ENCODE peak calls at places on chromosome 18, in four cellular contexts. U, L, H and C are unnamed samples.

GRCh38 chr18:69580107-69580506 is 179.4 kb downstream of the DOK6 start:
- DNase-seq in H (no peak), U (no peak), L (peak; percentile 37), C (no peak)

GRCh38 chr18:24835751-24836150 is 375.3 kb downstream of the HRH4 start:
- DNase-seq in L (no peak), U (no peak), H (no peak), C (no peak)

GRCh38 chr18:50917021-50917420 is 38.1 kb downstream of the ME2 start:
- DNase-seq in U (no peak), L (no peak), H (no peak), C (no peak)

GRCh38 chr18:43420950-43421349 is 143.7 kb upstream of the SYT4 start:
- DNase-seq in L (no peak), H (no peak), U (peak; percentile 10), C (no peak)

GRCh38 chr18:22347624-22348511 is 69.8 kb downstream of the CTAGE1 start:
- DNase-seq in L (no peak), U (no peak), H (no peak), C (peak; percentile 18)

GRCh38 chr18:55038162-55038561 is 78.9 kb upstream of the CCDC68 start:
- DNase-seq in L (no peak), U (peak; percentile 22), H (no peak), C (no peak)

GRCh38 chr18:55090566-55091187 is 131.4 kb upstream of the CCDC68 start:
- DNase-seq in L (no peak), H (no peak), U (no peak), C (no peak)

GRCh38 chr18:32301361-32301760 is 111.5 kb downstream of the MEP1B start:
- DNase-seq in U (no peak), H (no peak), L (no peak), C (no peak)

GRCh38 chr18:27854631-27855030 is 322.3 kb downstream of the CDH2 start:
- DNase-seq in H (no peak), U (no peak), L (peak; percentile 22), C (no peak)

GRCh38 chr18:23066504-23067039 is 68.7 kb upstream of the CABLES1 start:
- DNase-seq in H (no peak), U (no peak), L (no peak), C (no peak)

GRCh38 chr18:58861853-58862252 is 2.8 kb upstream of the ZNF532 start:
- DNase-seq in U (no peak), H (no peak), L (no peak), C (no peak)

GRCh38 chr18:415627-416612 is 84.6 kb downstream of the COLEC12 start:
- DNase-seq in H (no peak), U (peak; percentile 35), L (no peak), C (no peak)

GRCh38 chr18:59699750-59700534 is 2.7 kb upstream of the CCBE1 start:
- DNase-seq in H (no peak), L (no peak), U (peak; percentile 62), C (no peak)

GRCh38 chr18:39752351-39752750 is 2186.8 kb upstream of the CELF4 start:
- DNase-seq in H (no peak), U (no peak), L (no peak), C (no peak)

GRCh38 chr18:40866013-40866644 is 1088.9 kb upstream of the PIK3C3 start:
- DNase-seq in H (no peak), U (peak; percentile 47), L (peak; percentile 33), C (no peak)

GRCh38 chr18:10463096-10463495 is 8.7 kb downstream of the APCDD1 start:
- DNase-seq in H (no peak), L (no peak), U (no peak), C (no peak)

GRCh38 chr18:10463741-10464140 is 9.3 kb downstream of the APCDD1 start:
- DNase-seq in H (no peak), L (no peak), U (no peak), C (no peak)

GRCh38 chr18:10461989-10462388 is 7.6 kb downstream of the APCDD1 start:
- DNase-seq in L (no peak), U (no peak), H (no peak), C (no peak)

GRCh38 chr18:10460414-10461018 is 6.1 kb downstream of the APCDD1 start:
- DNase-seq in L (no peak), U (no peak), H (no peak), C (no peak)

DNA sequence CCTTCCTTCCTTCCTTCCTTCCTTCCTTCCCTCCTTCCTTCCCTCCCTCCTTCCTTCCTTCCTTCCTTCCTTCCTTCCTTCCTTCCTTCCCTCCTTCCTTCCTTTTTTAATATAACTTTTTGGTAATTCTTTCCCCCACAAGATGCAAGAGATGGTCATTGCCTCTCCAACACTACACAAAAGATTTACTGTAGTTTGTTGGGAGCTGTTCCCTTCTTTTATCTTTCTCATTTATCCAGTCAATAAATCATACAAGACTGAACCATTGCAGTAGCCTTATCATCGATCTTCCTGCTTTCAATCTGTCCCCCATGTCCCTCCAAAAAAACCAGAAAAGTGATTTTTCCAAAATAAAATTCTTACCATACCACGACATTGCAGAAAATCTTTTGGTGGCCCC is 8.2 kb downstream of the APCDD1 start:
- DNase-seq in U (no peak), H (no peak), L (no peak), C (no peak)
- TF ChIP-seq CTCF in U (no peak), H (no peak), L (no peak), C (no peak)

GRCh38 chr18:80198994-80199748 is 48.1 kb downstream of the PARD6G start:
- DNase-seq in U (no peak), H (no peak), L (no peak), C (no peak)

GRCh38 chr18:80198391-80198790 is 48.9 kb downstream of the PARD6G start:
- DNase-seq in U (no peak), H (no peak), L (no peak), C (no peak)

GRCh38 chr18:80196528-80197320 is 50.6 kb downstream of the PARD6G start:
- DNase-seq in L (no peak), H (peak; percentile 8), U (no peak), C (no peak)

GRCh38 chr18:80194874-80195570 is 52.3 kb downstream of the PARD6G start:
- DNase-seq in H (peak; percentile 17), U (no peak), L (no peak), C (no peak)

DNA sequence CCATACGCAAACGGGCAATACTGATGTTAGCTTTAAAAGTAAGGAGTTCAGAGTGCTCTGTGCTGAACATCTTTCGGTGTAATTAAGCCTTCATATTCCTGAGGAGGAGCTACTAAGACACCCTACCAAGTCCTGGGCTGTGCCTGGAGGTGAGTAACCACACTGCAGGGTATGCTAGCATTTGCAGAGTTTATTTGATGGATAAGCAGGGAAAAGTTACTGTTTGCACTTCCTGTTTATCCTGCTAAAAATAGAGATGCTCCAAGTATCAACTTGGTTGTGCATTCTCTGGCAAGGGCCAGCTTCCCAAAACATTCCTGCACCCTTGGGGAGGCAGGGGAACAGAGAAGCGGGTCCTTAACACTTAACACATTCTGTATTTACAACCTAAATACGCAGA is 49.8 kb downstream of the PARD6G start:
- DNase-seq in L (no peak), H (no peak), U (no peak), C (no peak)
- TF ChIP-seq CTCF in L (no peak), H (no peak), U (no peak), C (no peak)

GRCh38 chr18:3848316-3848715 is 398.3 kb downstream of the TGIF1 start:
- DNase-seq in U (peak; percentile 17), H (no peak), L (no peak), C (no peak)

GRCh38 chr18:3851159-3851558 is 401.2 kb downstream of the TGIF1 start:
- DNase-seq in L (no peak), U (no peak), H (no peak), C (no peak)

GRCh38 chr18:3857544-3857943 is 407.6 kb downstream of the TGIF1 start:
- DNase-seq in U (no peak), L (no peak), H (no peak), C (no peak)

GRCh38 chr18:3855961-3856360 is 406.0 kb downstream of the TGIF1 start:
- DNase-seq in H (no peak), L (no peak), U (no peak), C (no peak)

DNA sequence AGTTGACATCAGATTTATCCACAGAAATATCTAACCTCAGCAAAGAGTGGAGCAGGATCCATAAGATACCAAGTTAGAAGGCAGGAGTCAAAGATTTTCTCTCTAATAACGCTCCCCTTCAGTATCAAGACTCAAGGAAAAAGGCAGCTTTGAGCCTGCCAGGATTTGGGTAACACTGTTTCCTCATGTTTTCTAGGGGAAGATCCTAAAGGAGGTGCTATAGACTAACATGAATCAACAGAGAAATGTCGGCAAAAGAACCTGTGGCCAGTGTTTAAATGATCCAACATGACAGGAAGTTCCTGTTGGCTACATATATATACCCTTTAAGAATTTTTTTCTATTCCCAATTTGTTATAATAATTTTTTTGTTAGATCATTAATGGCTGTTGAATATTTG is 402.3 kb downstream of the TGIF1 start:
- DNase-seq in H (no peak), L (no peak), U (no peak), C (no peak)
- TF ChIP-seq CTCF in H (no peak), L (no peak), U (no peak), C (no peak)

GRCh38 chr18:11506871-11507270 is 102.5 kb upstream of the SLC35G4 start:
- DNase-seq in L (no peak), U (no peak), H (no peak), C (no peak)

GRCh38 chr18:11514267-11514666 is 95.1 kb upstream of the SLC35G4 start:
- DNase-seq in L (no peak), H (no peak), U (no peak), C (no peak)

GRCh38 chr18:11511434-11512095 is 97.8 kb upstream of the SLC35G4 start:
- DNase-seq in H (no peak), U (no peak), L (peak; percentile 80), C (no peak)

GRCh38 chr18:11516988-11517630 is 92.3 kb upstream of the SLC35G4 start:
- DNase-seq in U (no peak), H (no peak), L (no peak), C (no peak)

DNA sequence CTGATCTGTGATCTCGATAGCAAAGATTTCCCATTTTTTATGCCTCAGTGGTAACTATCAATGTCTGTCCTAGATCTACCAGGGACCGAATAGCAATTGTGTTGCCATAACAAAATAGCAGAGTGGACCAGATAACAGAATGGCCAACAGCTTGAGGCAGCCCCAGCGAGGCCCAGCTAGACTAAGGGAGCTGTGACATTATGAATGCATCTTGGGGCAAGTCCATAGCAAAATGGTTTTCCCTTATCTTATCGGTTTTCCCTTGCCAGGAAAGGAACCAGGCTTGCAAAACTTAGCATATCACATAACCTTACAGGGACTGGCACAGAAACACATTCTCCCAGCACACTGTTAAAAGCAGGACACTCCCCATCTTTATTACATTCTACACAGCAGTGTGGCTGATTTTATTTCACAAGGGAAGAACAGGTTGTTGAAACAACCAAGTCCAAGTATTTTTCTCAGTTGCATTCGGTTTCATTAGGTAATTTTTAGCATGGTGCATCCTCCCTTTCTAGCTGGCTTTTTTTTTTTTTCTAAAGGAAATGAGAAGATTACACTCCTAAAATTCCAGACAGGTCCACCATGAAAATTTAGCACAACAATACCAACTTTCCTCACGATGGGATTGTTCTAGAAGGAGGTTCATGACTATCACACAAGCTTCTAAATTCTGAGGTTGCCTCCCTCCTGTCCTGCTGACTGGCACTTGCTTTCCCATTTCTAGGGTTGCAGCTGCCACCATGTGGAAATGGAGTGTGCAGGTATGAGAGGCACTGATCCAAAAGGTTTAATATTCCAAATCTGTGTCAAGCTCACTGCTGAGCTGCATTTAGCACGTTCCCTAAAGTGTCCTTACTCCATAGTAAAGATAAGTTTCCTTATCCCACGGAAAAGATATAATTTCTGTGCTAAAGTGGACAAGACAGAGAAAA is 97.0 kb upstream of the SLC35G4 start:
- DNase-seq in U (peak; percentile 68), L (peak; percentile 56), H (no peak), C (no peak)
- TF ChIP-seq CTCF in U (peak; percentile 74), L (peak; percentile 65), H (no peak), C (peak; percentile 10)

GRCh38 chr18:13003466-13003896 is 12.3 kb downstream of the CEP192 start:
- DNase-seq in L (peak; percentile 21), U (peak; percentile 67), H (no peak), C (peak; percentile 31)
- TF ChIP-seq CTCF in L (peak; percentile 33), U (peak; percentile 20), H (no peak), C (peak; percentile 60)

GRCh38 chr18:29191263-29191662 is 1014.3 kb upstream of the CDH2 start:
- DNase-seq in H (no peak), L (no peak), U (peak; percentile 41), C (no peak)
- TF ChIP-seq CTCF in H (no peak), L (peak; percentile 16), U (peak; percentile 28), C (peak; percentile 34)